ENCODE peak calls at places on chromosome 7, in nine cellular contexts. Z, P, D, I, T, K, W, J and R are unnamed samples.
A peak's percentile ranks its signal among the peaks of the same experiment; 100 is the strongest.

GRCh38 chr7:6228865-6229264 is 43.6 kb downstream of the CYTH3 start:
- DNase-seq in Z (no peak), P (no peak), D (no peak), I (no peak), T (no peak), K (no peak), W (no peak), J (peak; percentile 54), R (no peak)

GRCh38 chr7:157991351-157991750 is 596.3 kb downstream of the PTPRN2 start:
- DNase-seq in Z (no peak), P (no peak), D (no peak), I (no peak), T (no peak), K (no peak), W (no peak), J (no peak), R (no peak)

GRCh38 chr7:116798205-116798730 is 64.1 kb upstream of the CAPZA2 start:
- DNase-seq in Z (no peak), P (no peak), D (no peak), I (no peak), T (no peak), K (no peak), W (no peak), J (no peak), R (no peak)

GRCh38 chr7:13336227-13336626 is 648.8 kb downstream of the ARL4A start:
- DNase-seq in Z (no peak), P (no peak), D (no peak), I (no peak), T (no peak), K (no peak), W (no peak), J (peak; percentile 13), R (no peak)

GRCh38 chr7:49852619-49853462 is 79.4 kb downstream of the VWC2 start:
- DNase-seq in Z (peak; percentile 64), P (no peak), D (no peak), I (no peak), T (peak; percentile 46), K (no peak), W (no peak), J (peak; percentile 9), R (no peak)

GRCh38 chr7:28536259-28536658 is 123.9 kb downstream of the CREB5 start:
- DNase-seq in Z (peak; percentile 59), P (no peak), D (no peak), I (no peak), T (no peak), K (no peak), W (no peak), J (peak; percentile 33), R (no peak)

GRCh38 chr7:90693939-90694338 is 97.8 kb downstream of the CDK14 start:
- DNase-seq in Z (no peak), P (no peak), D (no peak), I (no peak), T (no peak), K (no peak), W (no peak), J (no peak), R (no peak)

GRCh38 chr7:28984631-28985030 is 26.5 kb upstream of the TRIL start:
- DNase-seq in Z (no peak), P (no peak), D (no peak), I (no peak), T (no peak), K (no peak), W (no peak), J (peak; percentile 94), R (no peak)

GRCh38 chr7:33887576-33887975 is 17.8 kb upstream of the BMPER start:
- DNase-seq in Z (no peak), P (no peak), D (no peak), I (no peak), T (no peak), K (no peak), W (no peak), J (no peak), R (no peak)

GRCh38 chr7:43554423-43554822 is 28.5 kb upstream of the STK17A start:
- DNase-seq in Z (no peak), P (no peak), D (no peak), I (no peak), T (no peak), K (no peak), W (no peak), J (no peak), R (no peak)

GRCh38 chr7:322111-322671 is 32.2 kb downstream of the FOXL3 start:
- DNase-seq in Z (peak; percentile 94), P (peak; percentile 93), D (no peak), I (peak; percentile 53), T (peak; percentile 77), K (peak; percentile 84), W (peak; percentile 83), J (peak; percentile 49), R (peak; percentile 56)

GRCh38 chr7:25856056-25856780 is 295.8 kb upstream of the NFE2L3 start:
- DNase-seq in Z (no peak), P (no peak), D (no peak), I (no peak), T (no peak), K (no peak), W (no peak), J (no peak), R (no peak)

GRCh38 chr7:26704786-26705185 is 159.6 kb downstream of the SKAP2 start:
- DNase-seq in Z (no peak), P (no peak), D (no peak), I (no peak), T (no peak), K (no peak), W (no peak), J (peak; percentile 55), R (no peak)

GRCh38 chr7:28551311-28551710 is 139.0 kb downstream of the CREB5 start:
- DNase-seq in Z (no peak), P (no peak), D (no peak), I (no peak), T (no peak), K (no peak), W (no peak), J (no peak), R (no peak)

GRCh38 chr7:37009282-37009681 is 285.0 kb upstream of the AOAH start:
- DNase-seq in Z (no peak), P (no peak), D (no peak), I (no peak), T (no peak), K (no peak), W (no peak), J (no peak), R (no peak)

GRCh38 chr7:135715673-135716072 is 12.3 kb downstream of the SLC13A4 start:
- DNase-seq in Z (no peak), P (no peak), D (no peak), I (no peak), T (no peak), K (no peak), W (no peak), J (no peak), R (no peak)

GRCh38 chr7:118186491-118186890 is 2.5 kb downstream of the LSM8 start:
- DNase-seq in Z (no peak), P (no peak), D (no peak), I (no peak), T (no peak), K (no peak), W (no peak), J (no peak), R (no peak)

GRCh38 chr7:2242541-2243482 is 786 bp downstream of the NUDT1 start:
- DNase-seq in Z (no peak), P (peak; percentile 10), D (no peak), I (no peak), T (peak; percentile 57), K (no peak), W (no peak), J (peak; percentile 35), R (no peak)

GRCh38 chr7:54888067-54888735 is 129.2 kb upstream of the SEC61G start:
- DNase-seq in Z (peak; percentile 38), P (no peak), D (no peak), I (no peak), T (no peak), K (no peak), W (no peak), J (peak; percentile 15), R (no peak)

GRCh38 chr7:30163231-30163894 is 28.6 kb downstream of the MTURN start:
- DNase-seq in Z (no peak), P (no peak), D (no peak), I (no peak), T (no peak), K (peak; percentile 29), W (no peak), J (no peak), R (no peak)

GRCh38 chr7:76048668-76048988 is 722 bp downstream of the MDH2 start:
- DNase-seq in Z (peak; percentile 34), P (no peak), D (no peak), I (no peak), T (no peak), K (no peak), W (no peak), J (no peak), R (no peak)

GRCh38 chr7:89064831-89065230 is 269.3 kb upstream of the TEX47 start:
- DNase-seq in Z (no peak), P (no peak), D (no peak), I (no peak), T (no peak), K (no peak), W (no peak), J (no peak), R (no peak)

GRCh38 chr7:156279635-156280034 is 360.9 kb upstream of the RNF32 start:
- DNase-seq in Z (no peak), P (no peak), D (no peak), I (no peak), T (no peak), K (no peak), W (no peak), J (no peak), R (no peak)

GRCh38 chr7:38704751-38705150 is 73.6 kb upstream of the AMPH start:
- DNase-seq in Z (no peak), P (no peak), D (no peak), I (no peak), T (no peak), K (no peak), W (no peak), J (no peak), R (no peak)

GRCh38 chr7:132407764-132408163 is 168.5 kb downstream of the PLXNA4 start:
- DNase-seq in Z (no peak), P (no peak), D (no peak), I (no peak), T (no peak), K (no peak), W (no peak), J (no peak), R (no peak)

GRCh38 chr7:135768467-135768866 is 19.9 kb upstream of the FAM180A start:
- DNase-seq in Z (no peak), P (no peak), D (no peak), I (no peak), T (no peak), K (no peak), W (no peak), J (no peak), R (no peak)

GRCh38 chr7:78939669-78940068 is 513.8 kb downstream of the MAGI2 start:
- DNase-seq in Z (no peak), P (no peak), D (no peak), I (no peak), T (no peak), K (no peak), W (no peak), J (no peak), R (no peak)